ENCODE peak calls at places on chromosomes 7 and 10, in five cellular contexts. One of them, this sample, is unnamed.

GRCh38 chr7:87600130-87601124 is at the start of gene ABCB1:
- DNase-seq in mesenchymal stem cell: peak
- DNase-seq in neuronal stem cell: peak
- DNase-seq in IMR-90: peak
- DNase-seq in H9: peak
- DNase-seq in this sample: peak

GRCh38 chr7:16785316-16785715 is 19.5 kb downstream of the AGR2 start:
- DNase-seq in H9: no peak
- DNase-seq in mesenchymal stem cell: no peak
- DNase-seq in neuronal stem cell: no peak
- DNase-seq in IMR-90: no peak
- DNase-seq in this sample: no peak

GRCh38 chr7:77409739-77410545 is 6.2 kb downstream of the GSAP start:
- DNase-seq in neuronal stem cell: no peak
- DNase-seq in H9: no peak
- DNase-seq in IMR-90: peak
- DNase-seq in mesenchymal stem cell: peak
- DNase-seq in this sample: no peak

GRCh38 chr10:47031953-47032465 is 120.8 kb downstream of the PTPN20 start:
- DNase-seq in neuronal stem cell: no peak
- DNase-seq in mesenchymal stem cell: no peak
- DNase-seq in IMR-90: peak
- DNase-seq in H9: peak
- DNase-seq in this sample: no peak

GRCh38 chr7:7672545-7673239 is 32.1 kb downstream of the UMAD1 start:
- DNase-seq in H9: no peak
- DNase-seq in mesenchymal stem cell: no peak
- DNase-seq in IMR-90: no peak
- DNase-seq in neuronal stem cell: no peak
- DNase-seq in this sample: no peak

GRCh38 chr10:74488907-74489306 is 337.5 kb upstream of the KAT6B start:
- DNase-seq in mesenchymal stem cell: no peak
- DNase-seq in neuronal stem cell: no peak
- DNase-seq in IMR-90: no peak
- DNase-seq in H9: no peak
- DNase-seq in this sample: no peak

GRCh38 chr10:7593068-7593467 is 73.7 kb downstream of the ITIH5 start:
- DNase-seq in mesenchymal stem cell: no peak
- DNase-seq in neuronal stem cell: no peak
- DNase-seq in IMR-90: no peak
- DNase-seq in H9: no peak
- DNase-seq in this sample: peak

GRCh38 chr10:99393683-99394082 is 36.7 kb downstream of the GOT1 start:
- DNase-seq in IMR-90: no peak
- DNase-seq in neuronal stem cell: no peak
- DNase-seq in mesenchymal stem cell: no peak
- DNase-seq in H9: no peak
- DNase-seq in this sample: peak

DNA sequence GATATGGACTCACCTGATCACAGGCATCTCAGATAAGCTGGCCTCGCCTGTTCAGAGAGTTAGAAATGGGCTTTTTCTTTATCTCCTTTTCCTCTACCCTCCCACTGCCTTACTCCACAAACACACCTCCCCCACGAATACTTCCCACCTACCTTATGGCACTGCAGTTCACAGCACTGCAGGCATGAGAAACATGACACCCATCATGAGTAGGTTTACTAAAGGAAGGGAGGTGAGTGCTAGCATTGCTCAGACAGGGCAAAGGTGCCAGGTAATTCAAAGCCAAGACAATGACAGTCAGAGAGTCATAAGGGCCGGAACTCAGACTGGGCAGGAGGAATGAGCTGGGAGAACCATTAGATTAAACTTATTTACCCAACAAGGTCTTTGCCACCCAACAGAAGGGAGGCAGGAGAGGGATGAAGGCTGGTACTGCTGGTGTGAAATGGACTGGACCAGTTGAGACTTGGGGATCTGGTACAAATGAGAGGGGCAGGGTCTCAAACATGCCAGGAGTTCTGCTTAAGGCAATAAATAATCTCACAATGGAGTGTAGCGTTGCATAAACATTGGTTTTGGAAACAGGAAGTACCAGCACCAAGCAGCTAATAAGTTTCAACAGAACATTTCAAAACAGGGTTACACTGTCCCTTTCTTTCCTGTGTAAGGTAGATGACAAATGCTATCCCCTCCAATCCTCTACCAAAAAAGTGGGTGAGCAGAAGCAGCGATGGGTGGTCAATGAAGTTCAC is 220.4 kb downstream of the FAM107B start:
- DNase-seq in H9: no peak
- DNase-seq in IMR-90: no peak
- DNase-seq in neuronal stem cell: no peak
- DNase-seq in mesenchymal stem cell: no peak
- DNase-seq in this sample: peak
- H3K18ac ChIP-seq in H9: no peak
- H3K18ac ChIP-seq in IMR-90: no peak
- H3K18ac ChIP-seq in neuronal stem cell: no peak
- H3K18ac ChIP-seq in mesenchymal stem cell: peak
- H3K18ac ChIP-seq in this sample: no peak

GRCh38 chr7:38383281-38383680 is 109.8 kb upstream of the TARP start:
- DNase-seq in neuronal stem cell: no peak
- DNase-seq in IMR-90: no peak
- DNase-seq in mesenchymal stem cell: no peak
- DNase-seq in H9: no peak
- DNase-seq in this sample: no peak
- H3K18ac ChIP-seq in neuronal stem cell: no peak
- H3K18ac ChIP-seq in IMR-90: no peak
- H3K18ac ChIP-seq in mesenchymal stem cell: no peak
- H3K18ac ChIP-seq in H9: no peak
- H3K18ac ChIP-seq in this sample: no peak

DNA sequence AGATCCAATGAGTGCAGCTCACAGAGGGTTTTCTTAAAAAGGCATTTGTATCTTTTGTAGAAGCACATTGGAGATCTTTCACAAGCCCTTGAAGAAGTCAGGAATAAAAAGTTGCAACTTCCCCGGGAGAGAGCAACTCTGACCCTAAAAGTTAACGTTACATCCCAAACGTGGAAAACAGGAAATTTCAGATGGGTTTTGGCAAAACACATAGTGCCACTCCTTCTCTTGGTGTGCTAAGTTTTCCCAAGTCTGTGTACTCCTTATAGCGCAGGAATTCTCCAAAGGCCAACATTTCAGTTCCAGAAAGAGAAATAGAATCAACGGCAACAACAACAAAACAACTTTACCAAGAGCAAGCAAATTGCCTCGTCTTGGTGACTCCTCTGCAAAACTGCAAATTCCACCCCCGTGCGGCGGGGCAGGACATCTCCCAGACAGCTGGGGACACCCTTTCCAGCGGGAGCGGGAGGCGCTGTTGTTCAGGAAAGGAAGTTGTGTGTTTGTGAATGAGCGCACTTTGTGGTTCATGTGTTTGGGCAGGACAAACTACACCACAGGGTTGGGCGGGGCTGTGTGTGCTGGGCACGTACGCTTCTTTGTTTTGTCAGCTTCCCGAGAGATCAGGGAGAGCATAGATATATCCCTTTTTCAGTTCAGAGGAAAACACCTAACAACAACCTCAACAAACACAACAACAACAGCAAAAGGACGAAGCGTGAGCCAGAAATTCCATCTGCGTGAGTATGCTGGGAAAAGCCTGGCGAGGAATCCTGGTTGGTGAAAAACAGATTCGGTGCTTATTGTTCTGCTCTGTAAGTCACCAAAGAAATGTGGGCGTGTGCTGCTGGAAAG is 294.7 kb upstream of the PITRM1 start:
- DNase-seq in mesenchymal stem cell: peak
- DNase-seq in H9: peak
- DNase-seq in neuronal stem cell: no peak
- DNase-seq in IMR-90: peak
- DNase-seq in this sample: peak
- H3K18ac ChIP-seq in mesenchymal stem cell: peak
- H3K18ac ChIP-seq in H9: peak
- H3K18ac ChIP-seq in neuronal stem cell: peak
- H3K18ac ChIP-seq in IMR-90: peak
- H3K18ac ChIP-seq in this sample: peak

GRCh38 chr10:131996508-131997365 is 15.0 kb upstream of the BNIP3 start:
- DNase-seq in neuronal stem cell: no peak
- DNase-seq in IMR-90: no peak
- DNase-seq in H9: no peak
- DNase-seq in mesenchymal stem cell: no peak
- DNase-seq in this sample: no peak
- H3K18ac ChIP-seq in neuronal stem cell: no peak
- H3K18ac ChIP-seq in IMR-90: peak
- H3K18ac ChIP-seq in H9: no peak
- H3K18ac ChIP-seq in mesenchymal stem cell: peak
- H3K18ac ChIP-seq in this sample: peak

DNA sequence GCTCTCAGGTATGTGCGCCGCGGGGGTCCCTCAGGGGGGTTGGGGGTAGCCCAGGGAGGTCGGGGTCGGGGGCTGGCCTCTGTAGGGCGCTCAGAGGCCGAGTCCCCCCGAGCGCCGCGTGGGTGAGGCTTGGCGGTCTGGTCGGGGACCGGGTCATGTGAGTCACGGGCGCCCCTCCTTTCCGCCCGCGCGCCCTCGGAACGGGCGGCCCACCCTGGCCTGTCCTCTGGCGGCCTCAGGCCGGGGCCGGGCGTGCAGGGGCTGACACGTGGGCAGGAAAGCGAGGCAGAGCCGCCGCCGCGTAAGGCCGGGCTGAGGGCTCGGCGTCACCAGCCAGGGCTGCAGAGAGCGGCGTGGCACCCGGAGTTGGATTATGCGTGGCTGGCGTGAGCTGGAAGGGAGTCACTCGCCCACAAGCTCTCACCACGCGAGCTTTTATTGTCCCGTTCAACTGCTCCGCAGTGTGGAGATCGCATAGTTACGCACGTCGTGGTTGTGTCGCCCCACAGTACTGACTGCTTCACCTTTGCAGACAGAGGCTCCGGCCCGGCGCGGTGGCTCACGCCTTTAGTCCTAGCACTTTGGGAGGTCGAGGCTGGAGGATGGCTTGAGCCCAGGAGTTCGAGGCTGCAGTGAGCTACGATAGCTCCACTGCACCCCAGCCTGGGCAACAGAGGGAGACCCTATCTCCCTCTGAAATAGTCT is 387 bp downstream of the SHLD2 start:
- DNase-seq in mesenchymal stem cell: peak
- DNase-seq in neuronal stem cell: peak
- DNase-seq in H9: peak
- DNase-seq in IMR-90: peak
- DNase-seq in this sample: peak
- H3K18ac ChIP-seq in mesenchymal stem cell: peak
- H3K18ac ChIP-seq in neuronal stem cell: peak
- H3K18ac ChIP-seq in H9: peak
- H3K18ac ChIP-seq in IMR-90: peak
- H3K18ac ChIP-seq in this sample: peak

DNA sequence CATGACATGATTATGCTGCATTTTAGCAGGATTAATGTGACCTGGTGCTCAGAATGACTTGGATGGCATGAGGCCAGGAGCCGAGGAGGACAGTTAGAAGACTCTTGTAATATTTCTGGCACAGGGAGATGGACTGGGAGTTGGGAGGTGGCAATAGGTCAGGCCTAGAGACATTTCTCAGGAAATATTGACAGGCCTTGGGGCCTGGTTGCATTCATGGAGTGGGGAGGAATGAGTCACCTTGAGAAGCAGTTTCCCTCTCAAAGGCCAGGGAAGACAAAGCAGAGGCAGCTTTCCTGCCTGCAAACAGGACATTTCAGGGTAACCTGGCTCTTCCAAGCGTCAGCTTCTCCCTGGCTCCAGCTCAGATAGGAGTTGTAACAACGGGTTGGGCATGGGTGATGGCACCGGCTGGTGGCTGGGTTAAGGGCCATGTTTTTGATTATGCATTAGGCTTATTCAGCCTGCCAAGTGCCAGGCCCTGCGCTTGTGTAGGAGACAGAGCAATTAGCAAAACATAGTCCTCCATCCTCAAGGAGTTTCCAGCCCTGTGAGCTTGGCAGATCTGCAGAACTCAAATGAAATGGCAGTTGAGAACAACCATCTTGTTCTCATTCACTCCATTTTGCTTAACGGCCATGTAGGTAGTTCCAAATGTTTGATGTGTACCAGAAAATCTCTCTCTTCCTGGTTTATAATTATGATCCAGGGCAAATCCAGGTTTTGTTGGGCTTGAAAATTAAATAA is 38.2 kb downstream of the HK1 start:
- DNase-seq in H9: no peak
- DNase-seq in mesenchymal stem cell: peak
- DNase-seq in IMR-90: peak
- DNase-seq in neuronal stem cell: no peak
- DNase-seq in this sample: peak
- H3K18ac ChIP-seq in H9: no peak
- H3K18ac ChIP-seq in mesenchymal stem cell: no peak
- H3K18ac ChIP-seq in IMR-90: no peak
- H3K18ac ChIP-seq in neuronal stem cell: no peak
- H3K18ac ChIP-seq in this sample: no peak